ENCODE peak calls at places on chromosome 6, in five cellular contexts. One of them, this sample, is unnamed.

GRCh38 chr6:170248861-170249600 is 41.8 kb downstream of the DLL1 start:
- DNase-seq in OCI-M1: no peak
- DNase-seq in effector CD4-positive, alpha-beta T cell: no peak
- DNase-seq in dorsolateral prefrontal cortex: no peak
- DNase-seq in hepatic stellate cell: no peak
- DNase-seq in this sample: no peak

GRCh38 chr6:168290095-168290494 is 29.5 kb downstream of the DACT2 start:
- DNase-seq in OCI-M1: no peak
- DNase-seq in effector CD4-positive, alpha-beta T cell: no peak
- DNase-seq in dorsolateral prefrontal cortex: no peak
- DNase-seq in hepatic stellate cell: no peak
- DNase-seq in this sample: no peak

GRCh38 chr6:158131926-158132325 is 36.1 kb downstream of the SERAC1 start:
- DNase-seq in OCI-M1: peak
- DNase-seq in effector CD4-positive, alpha-beta T cell: no peak
- DNase-seq in dorsolateral prefrontal cortex: no peak
- DNase-seq in hepatic stellate cell: peak
- DNase-seq in this sample: no peak

GRCh38 chr6:82521369-82521768 is 157.8 kb downstream of the TPBG start:
- DNase-seq in OCI-M1: peak
- DNase-seq in effector CD4-positive, alpha-beta T cell: no peak
- DNase-seq in dorsolateral prefrontal cortex: no peak
- DNase-seq in hepatic stellate cell: no peak
- DNase-seq in this sample: no peak

GRCh38 chr6:37990762-37991525 is 171.4 kb downstream of the ZFAND3 start:
- DNase-seq in OCI-M1: no peak
- DNase-seq in effector CD4-positive, alpha-beta T cell: no peak
- DNase-seq in dorsolateral prefrontal cortex: no peak
- DNase-seq in hepatic stellate cell: peak
- DNase-seq in this sample: no peak

GRCh38 chr6:20286968-20287565 is 74.8 kb upstream of the MBOAT1 start:
- DNase-seq in OCI-M1: peak
- DNase-seq in effector CD4-positive, alpha-beta T cell: no peak
- DNase-seq in dorsolateral prefrontal cortex: no peak
- DNase-seq in hepatic stellate cell: no peak
- DNase-seq in this sample: no peak

GRCh38 chr6:5214570-5215052 is 46.1 kb downstream of the LYRM4 start:
- DNase-seq in OCI-M1: peak
- DNase-seq in effector CD4-positive, alpha-beta T cell: no peak
- DNase-seq in dorsolateral prefrontal cortex: peak
- DNase-seq in hepatic stellate cell: no peak
- DNase-seq in this sample: no peak

GRCh38 chr6:26223213-26223612 is 136.0 kb downstream of the HFE start:
- DNase-seq in OCI-M1: peak
- DNase-seq in effector CD4-positive, alpha-beta T cell: no peak
- DNase-seq in dorsolateral prefrontal cortex: no peak
- DNase-seq in hepatic stellate cell: no peak
- DNase-seq in this sample: no peak

GRCh38 chr6:135568366-135568765 is 70.8 kb upstream of the AHI1 start:
- DNase-seq in OCI-M1: peak
- DNase-seq in effector CD4-positive, alpha-beta T cell: peak
- DNase-seq in dorsolateral prefrontal cortex: no peak
- DNase-seq in hepatic stellate cell: peak
- DNase-seq in this sample: no peak

GRCh38 chr6:3175742-3176321 is 18.5 kb upstream of the TUBB2A start:
- DNase-seq in OCI-M1: no peak
- DNase-seq in effector CD4-positive, alpha-beta T cell: no peak
- DNase-seq in dorsolateral prefrontal cortex: no peak
- DNase-seq in hepatic stellate cell: no peak
- DNase-seq in this sample: no peak

GRCh38 chr6:12955996-12956395 is 239.4 kb downstream of the PHACTR1 start:
- DNase-seq in OCI-M1: no peak
- DNase-seq in effector CD4-positive, alpha-beta T cell: no peak
- DNase-seq in dorsolateral prefrontal cortex: no peak
- DNase-seq in hepatic stellate cell: no peak
- DNase-seq in this sample: no peak

GRCh38 chr6:38436726-38437465 is 202.8 kb downstream of the BTBD9 start:
- DNase-seq in OCI-M1: no peak
- DNase-seq in effector CD4-positive, alpha-beta T cell: no peak
- DNase-seq in dorsolateral prefrontal cortex: no peak
- DNase-seq in hepatic stellate cell: peak
- DNase-seq in this sample: no peak

GRCh38 chr6:70194421-70194820 is 108.5 kb downstream of the COL9A1 start:
- DNase-seq in OCI-M1: no peak
- DNase-seq in effector CD4-positive, alpha-beta T cell: no peak
- DNase-seq in dorsolateral prefrontal cortex: no peak
- DNase-seq in hepatic stellate cell: no peak
- DNase-seq in this sample: no peak

GRCh38 chr6:170449835-170450753 is 103.0 kb downstream of the PSMB1 start:
- DNase-seq in OCI-M1: no peak
- DNase-seq in effector CD4-positive, alpha-beta T cell: no peak
- DNase-seq in dorsolateral prefrontal cortex: peak
- DNase-seq in hepatic stellate cell: no peak
- DNase-seq in this sample: peak

GRCh38 chr6:134080171-134080795 is 27.9 kb upstream of the SLC2A12 start:
- DNase-seq in OCI-M1: peak
- DNase-seq in effector CD4-positive, alpha-beta T cell: no peak
- DNase-seq in dorsolateral prefrontal cortex: no peak
- DNase-seq in hepatic stellate cell: no peak
- DNase-seq in this sample: no peak